ENCODE peak calls at places on chromosomes 11 and 22, in nine cellular contexts. Y is AG04450, C is spleen, D is PC-3, W is OCI-LY7, I is colonic mucosa, A is mesendoderm, F is fibroblast of lung, B is heart left ventricle. X is an unnamed sample.
A peak's percentile ranks its signal among the peaks of the same experiment; 100 is the strongest.

GRCh38 chr11:110176366-110177056 is 83.3 kb downstream of the ZC3H12C start:
- DNase-seq in Y (no peak), C (peak; percentile 41), D (peak; percentile 47), W (no peak), I (no peak), A (peak; percentile 66), F (peak; percentile 20), B (no peak), X (no peak)

GRCh38 chr11:83480811-83481210 is 194.6 kb upstream of the CCDC90B start:
- DNase-seq in Y (no peak), C (no peak), D (no peak), W (no peak), I (no peak), A (peak; percentile 20), F (peak; percentile 13), B (no peak), X (no peak)

GRCh38 chr11:97454988-97455387 is 1065.2 kb downstream of the JRKL start:
- DNase-seq in Y (no peak), C (no peak), D (peak; percentile 43), W (no peak), I (no peak), A (peak; percentile 11), F (peak; percentile 14), B (no peak), X (no peak)

GRCh38 chr22:31230871-31231621 is 18.9 kb downstream of the LIMK2 start:
- DNase-seq in Y (peak; percentile 53), C (no peak), D (peak; percentile 42), W (peak; percentile 63), I (peak; percentile 70), A (peak; percentile 57), F (peak; percentile 48), B (peak; percentile 46), X (peak; percentile 69)

GRCh38 chr22:27879923-27880322 is 39.1 kb downstream of the PITPNB start:
- DNase-seq in Y (no peak), C (no peak), D (peak; percentile 49), W (peak; percentile 53), I (no peak), A (peak; percentile 78), F (peak; percentile 49), B (no peak), X (no peak)

GRCh38 chr11:126336065-126336464 is 19.4 kb upstream of the ST3GAL4 start:
- DNase-seq in Y (no peak), C (peak; percentile 51), D (no peak), W (no peak), I (no peak), A (no peak), F (no peak), B (no peak), X (no peak)

GRCh38 chr11:132055296-132055695 is 684.9 kb downstream of the NTM start:
- DNase-seq in Y (no peak), C (no peak), D (no peak), W (no peak), I (no peak), A (no peak), F (no peak), B (no peak), X (no peak)

GRCh38 chr22:45242778-45243191 is 2.1 kb upstream of the KIAA0930 start:
- DNase-seq in Y (no peak), C (no peak), D (peak; percentile 84), W (no peak), I (peak; percentile 64), A (peak; percentile 31), F (no peak), B (no peak), X (peak; percentile 56)

GRCh38 chr22:20319041-20319744 is 667 bp downstream of the DGCR6L start:
- DNase-seq in Y (no peak), C (peak; percentile 56), D (no peak), W (peak; percentile 37), I (no peak), A (peak; percentile 64), F (no peak), B (no peak), X (no peak)

GRCh38 chr11:133153031-133153430 is 379.3 kb downstream of the OPCML start:
- DNase-seq in Y (no peak), C (no peak), D (no peak), W (no peak), I (no peak), A (peak; percentile 47), F (no peak), B (no peak), X (no peak)

GRCh38 chr11:72631806-72632731 is 42.2 kb downstream of the PDE2A start:
- DNase-seq in Y (no peak), C (peak; percentile 86), D (peak; percentile 22), W (no peak), I (no peak), A (no peak), F (no peak), B (peak; percentile 77), X (no peak)

GRCh38 chr22:46585340-46586122 is 34.7 kb upstream of the GRAMD4 start:
- DNase-seq in Y (no peak), C (no peak), D (no peak), W (no peak), I (no peak), A (no peak), F (no peak), B (no peak), X (no peak)

GRCh38 chr11:115314330-115314729 is 189.9 kb downstream of the CADM1 start:
- DNase-seq in Y (no peak), C (no peak), D (no peak), W (no peak), I (no peak), A (no peak), F (peak; percentile 25), B (no peak), X (no peak)

GRCh38 chr11:130407978-130408377 is 20.4 kb downstream of the ADAMTS8 start:
- DNase-seq in Y (no peak), C (no peak), D (peak; percentile 99), W (no peak), I (no peak), A (no peak), F (peak; percentile 67), B (peak; percentile 51), X (peak; percentile 47)

GRCh38 chr22:21797444-21798221 is 62.0 kb upstream of the YPEL1 start:
- DNase-seq in Y (no peak), C (no peak), D (no peak), W (no peak), I (no peak), A (no peak), F (peak; percentile 74), B (no peak), X (no peak)

GRCh38 chr11:27820249-27820648 is 120.0 kb upstream of the BDNF start:
- DNase-seq in Y (peak; percentile 4), C (no peak), D (peak; percentile 78), W (no peak), I (no peak), A (no peak), F (peak; percentile 25), B (no peak), X (no peak)

GRCh38 chr11:14537134-14537599 is 17.0 kb upstream of the PSMA1 start:
- DNase-seq in Y (no peak), C (no peak), D (peak; percentile 55), W (peak; percentile 40), I (peak; percentile 53), A (peak; percentile 46), F (peak; percentile 7), B (no peak), X (peak; percentile 32)

GRCh38 chr11:10307411-10308207 is 2.7 kb downstream of the ADM start:
- DNase-seq in Y (peak; percentile 76), C (peak; percentile 96), D (peak; percentile 86), W (peak; percentile 83), I (peak; percentile 85), A (peak; percentile 92), F (peak; percentile 86), B (peak; percentile 82), X (peak; percentile 89)

GRCh38 chr11:46361283-46362145 is 14.3 kb downstream of the DGKZ start:
- DNase-seq in Y (no peak), C (peak; percentile 93), D (no peak), W (peak; percentile 88), I (no peak), A (no peak), F (peak; percentile 37), B (peak; percentile 84), X (peak; percentile 56)

GRCh38 chr11:107549253-107549953 is 16.1 kb downstream of the ALKBH8 start:
- DNase-seq in Y (no peak), C (no peak), D (peak; percentile 85), W (peak; percentile 61), I (peak; percentile 23), A (peak; percentile 29), F (no peak), B (no peak), X (no peak)

GRCh38 chr22:23400286-23400981 is 179.7 kb downstream of the IGLL1 start:
- DNase-seq in Y (no peak), C (no peak), D (no peak), W (no peak), I (no peak), A (no peak), F (no peak), B (no peak), X (no peak)

GRCh38 chr11:28338371-28338770 is 230.2 kb downstream of the METTL15 start:
- DNase-seq in Y (no peak), C (no peak), D (no peak), W (no peak), I (no peak), A (no peak), F (peak; percentile 24), B (no peak), X (no peak)

GRCh38 chr22:32396746-32397145 is 15.3 kb downstream of the RTCB start:
- DNase-seq in Y (no peak), C (no peak), D (peak; percentile 47), W (no peak), I (no peak), A (no peak), F (peak; percentile 13), B (no peak), X (no peak)

GRCh38 chr11:128420277-128420676 is 167.1 kb downstream of the ETS1 start:
- DNase-seq in Y (no peak), C (no peak), D (no peak), W (no peak), I (no peak), A (no peak), F (no peak), B (no peak), X (no peak)
- H3K27ac ChIP-seq in Y (peak overlapping the region; percentile 73), C (peak overlapping the region; percentile 17), D (no peak overlapping the region), W (no peak overlapping the region), I (no peak overlapping the region), A (no peak overlapping the region), F (no peak overlapping the region), B (no peak overlapping the region), X (no peak overlapping the region)

GRCh38 chr11:117833401-117833891 is 8.9 kb upstream of the FXYD2 start:
- DNase-seq in Y (no peak), C (peak; percentile 69), D (no peak), W (no peak), I (peak; percentile 87), A (no peak), F (no peak), B (no peak), X (peak; percentile 82)
- H3K27ac ChIP-seq in Y (no peak overlapping the region), C (no peak overlapping the region), D (no peak overlapping the region), W (no peak overlapping the region), I (peak overlapping the region; percentile 50), A (no peak overlapping the region), F (no peak overlapping the region), B (no peak overlapping the region), X (peak overlapping the region; percentile 45)

GRCh38 chr11:79259800-79260199 is 181.0 kb downstream of the TENM4 start:
- DNase-seq in Y (no peak), C (no peak), D (peak; percentile 31), W (no peak), I (no peak), A (no peak), F (no peak), B (no peak), X (no peak)
- H3K27ac ChIP-seq in Y (no peak overlapping the region), C (no peak overlapping the region), D (no peak overlapping the region), W (no peak overlapping the region), I (no peak overlapping the region), A (no peak overlapping the region), F (no peak overlapping the region), B (no peak overlapping the region), X (no peak overlapping the region)

GRCh38 chr11:75873417-75874148 is 58.6 kb downstream of the UVRAG start:
- DNase-seq in Y (no peak), C (no peak), D (no peak), W (peak; percentile 68), I (no peak), A (no peak), F (no peak), B (no peak), X (no peak)
- H3K27ac ChIP-seq in Y (no peak overlapping the region), C (no peak overlapping the region), D (no peak overlapping the region), W (peak overlapping the region; percentile 65), I (no peak overlapping the region), A (no peak overlapping the region), F (no peak overlapping the region), B (no peak overlapping the region), X (no peak overlapping the region)

X was measured in transverse colon.